ENCODE peak calls at places on chromosome 20, in five cellular contexts. One of them, this sample, is unnamed.

GRCh38 chr20:4220756-4221155 is 205.4 kb upstream of the RNF24 start:
- DNase-seq in HEK293T: no peak
- DNase-seq in GM12878: no peak
- DNase-seq in WTC11: no peak
- DNase-seq in HCT116: no peak
- DNase-seq in this sample: no peak

GRCh38 chr20:41475507-41475906 is 108.9 kb upstream of the EMILIN3 start:
- DNase-seq in HEK293T: no peak
- DNase-seq in GM12878: no peak
- DNase-seq in WTC11: no peak
- DNase-seq in HCT116: no peak
- DNase-seq in this sample: no peak

GRCh38 chr20:20161611-20162010 is 109.3 kb downstream of the CFAP61 start:
- DNase-seq in HEK293T: no peak
- DNase-seq in GM12878: no peak
- DNase-seq in WTC11: no peak
- DNase-seq in HCT116: no peak
- DNase-seq in this sample: no peak

GRCh38 chr20:8095648-8096572 is 36.2 kb upstream of the PLCB1 start:
- DNase-seq in HEK293T: no peak
- DNase-seq in GM12878: no peak
- DNase-seq in WTC11: no peak
- DNase-seq in HCT116: no peak
- DNase-seq in this sample: no peak

GRCh38 chr20:24778585-24779031 is 170.5 kb upstream of the CST7 start:
- DNase-seq in HEK293T: no peak
- DNase-seq in GM12878: no peak
- DNase-seq in WTC11: no peak
- DNase-seq in HCT116: no peak
- DNase-seq in this sample: no peak

GRCh38 chr20:45798935-45799642 is 7.3 kb downstream of the DNTTIP1 start:
- DNase-seq in HEK293T: peak; percentile 68
- DNase-seq in GM12878: no peak
- DNase-seq in WTC11: peak; percentile 75
- DNase-seq in HCT116: no peak
- DNase-seq in this sample: peak; percentile 49

GRCh38 chr20:46027245-46027853 is 1.7 kb upstream of the SLC12A5 start:
- DNase-seq in HEK293T: peak; percentile 42
- DNase-seq in GM12878: no peak
- DNase-seq in WTC11: peak; percentile 63
- DNase-seq in HCT116: no peak
- DNase-seq in this sample: peak; percentile 75

GRCh38 chr20:25081065-25081729 is 744 bp downstream of the VSX1 start:
- DNase-seq in HEK293T: no peak
- DNase-seq in GM12878: no peak
- DNase-seq in WTC11: peak; percentile 87
- DNase-seq in HCT116: no peak
- DNase-seq in this sample: peak; percentile 47

GRCh38 chr20:40941023-40941655 is 87.5 kb upstream of the TOP1 start:
- DNase-seq in HEK293T: no peak
- DNase-seq in GM12878: peak; percentile 31
- DNase-seq in WTC11: no peak
- DNase-seq in HCT116: no peak
- DNase-seq in this sample: no peak

GRCh38 chr20:22560817-22561216 is 23.6 kb downstream of the FOXA2 start:
- DNase-seq in HEK293T: no peak
- DNase-seq in GM12878: no peak
- DNase-seq in WTC11: peak; percentile 63
- DNase-seq in HCT116: no peak
- DNase-seq in this sample: no peak

GRCh38 chr20:55632592-55632991 is 372.7 kb downstream of the CBLN4 start:
- DNase-seq in HEK293T: no peak
- DNase-seq in GM12878: no peak
- DNase-seq in WTC11: no peak
- DNase-seq in HCT116: no peak
- DNase-seq in this sample: no peak

GRCh38 chr20:39638671-39639070 is 676.5 kb downstream of the DHX35 start:
- DNase-seq in HEK293T: no peak
- DNase-seq in GM12878: no peak
- DNase-seq in WTC11: no peak
- DNase-seq in HCT116: no peak
- DNase-seq in this sample: no peak

GRCh38 chr20:2948968-2949367 is 75.7 kb downstream of the PTPRA start:
- DNase-seq in HEK293T: no peak
- DNase-seq in GM12878: no peak
- DNase-seq in WTC11: no peak
- DNase-seq in HCT116: no peak
- DNase-seq in this sample: no peak

GRCh38 chr20:23255658-23256385 is 94.8 kb upstream of the NXT1 start:
- DNase-seq in HEK293T: no peak
- DNase-seq in GM12878: no peak
- DNase-seq in WTC11: no peak
- DNase-seq in HCT116: no peak
- DNase-seq in this sample: no peak

GRCh38 chr20:63745961-63746765 is 6.6 kb downstream of the SLC2A4RG start:
- DNase-seq in HEK293T: no peak
- DNase-seq in GM12878: no peak
- DNase-seq in WTC11: no peak
- DNase-seq in HCT116: no peak
- DNase-seq in this sample: no peak

GRCh38 chr20:53989401-53989800 is 81.0 kb downstream of the BCAS1 start:
- DNase-seq in HEK293T: no peak
- DNase-seq in GM12878: no peak
- DNase-seq in WTC11: no peak
- DNase-seq in HCT116: no peak
- DNase-seq in this sample: no peak

GRCh38 chr20:17558154-17558940 is 11.5 kb upstream of the DSTN start:
- DNase-seq in HEK293T: peak; percentile 22
- DNase-seq in GM12878: no peak
- DNase-seq in WTC11: no peak
- DNase-seq in HCT116: peak; percentile 88
- DNase-seq in this sample: peak; percentile 56

GRCh38 chr20:8145246-8145639 is 13.2 kb downstream of the PLCB1 start:
- DNase-seq in HEK293T: no peak
- DNase-seq in GM12878: no peak
- DNase-seq in WTC11: no peak
- DNase-seq in HCT116: no peak
- DNase-seq in this sample: no peak

GRCh38 chr20:36925234-36925633 is 26.3 kb downstream of the SAMHD1 start:
- DNase-seq in HEK293T: no peak
- DNase-seq in GM12878: no peak
- DNase-seq in WTC11: no peak
- DNase-seq in HCT116: no peak
- DNase-seq in this sample: no peak

GRCh38 chr20:57076951-57077350 is 189.5 kb downstream of the BMP7 start:
- DNase-seq in HEK293T: no peak
- DNase-seq in GM12878: no peak
- DNase-seq in WTC11: no peak
- DNase-seq in HCT116: no peak
- DNase-seq in this sample: no peak

GRCh38 chr20:11917663-11918062 is at the start of gene BTBD3:
- DNase-seq in HEK293T: no peak
- DNase-seq in GM12878: no peak
- DNase-seq in WTC11: no peak
- DNase-seq in HCT116: no peak
- DNase-seq in this sample: no peak

GRCh38 chr20:38050691-38051090 is 17.1 kb downstream of the RPRD1B start:
- DNase-seq in HEK293T: no peak
- DNase-seq in GM12878: no peak
- DNase-seq in WTC11: no peak
- DNase-seq in HCT116: no peak
- DNase-seq in this sample: no peak

GRCh38 chr20:43243672-43244269 is 54.1 kb upstream of the PTPRT start:
- DNase-seq in HEK293T: no peak
- DNase-seq in GM12878: no peak
- DNase-seq in WTC11: peak; percentile 38
- DNase-seq in HCT116: no peak
- DNase-seq in this sample: peak; percentile 3

GRCh38 chr20:53984781-53985518 is 85.4 kb downstream of the BCAS1 start:
- DNase-seq in HEK293T: no peak
- DNase-seq in GM12878: no peak
- DNase-seq in WTC11: no peak
- DNase-seq in HCT116: no peak
- DNase-seq in this sample: no peak

GRCh38 chr20:56368351-56369134 is 9.8 kb downstream of the FAM210B start:
- DNase-seq in HEK293T: no peak
- DNase-seq in GM12878: no peak
- DNase-seq in WTC11: no peak
- DNase-seq in HCT116: no peak
- DNase-seq in this sample: no peak

GRCh38 chr20:34165246-34165645 is 53.2 kb upstream of the EIF2S2 start:
- DNase-seq in HEK293T: no peak
- DNase-seq in GM12878: no peak
- DNase-seq in WTC11: no peak
- DNase-seq in HCT116: no peak
- DNase-seq in this sample: no peak

GRCh38 chr20:5041433-5041832 is 40.1 kb upstream of the SLC23A2 start:
- DNase-seq in HEK293T: no peak
- DNase-seq in GM12878: no peak
- DNase-seq in WTC11: peak; percentile 16
- DNase-seq in HCT116: no peak
- DNase-seq in this sample: no peak

GRCh38 chr20:17643531-17644188 is 38.4 kb downstream of the RRBP1 start:
- DNase-seq in HEK293T: no peak
- DNase-seq in GM12878: no peak
- DNase-seq in WTC11: no peak
- DNase-seq in HCT116: no peak
- DNase-seq in this sample: no peak

GRCh38 chr20:1313236-1313964 is 15.5 kb downstream of the SDCBP2 start:
- DNase-seq in HEK293T: peak; percentile 81
- DNase-seq in GM12878: no peak
- DNase-seq in WTC11: peak; percentile 80
- DNase-seq in HCT116: peak; percentile 49
- DNase-seq in this sample: peak; percentile 70

GRCh38 chr20:21190866-21191265 is 65.0 kb downstream of the KIZ start:
- DNase-seq in HEK293T: no peak
- DNase-seq in GM12878: no peak
- DNase-seq in WTC11: no peak
- DNase-seq in HCT116: no peak
- DNase-seq in this sample: no peak

GRCh38 chr20:25000268-25000801 is 7.8 kb upstream of the APMAP start:
- DNase-seq in HEK293T: no peak
- DNase-seq in GM12878: no peak
- DNase-seq in WTC11: no peak
- DNase-seq in HCT116: no peak
- DNase-seq in this sample: no peak

GRCh38 chr20:650954-651353 is 2.0 kb downstream of the SRXN1 start:
- DNase-seq in HEK293T: no peak
- DNase-seq in GM12878: no peak
- DNase-seq in WTC11: no peak
- DNase-seq in HCT116: no peak
- DNase-seq in this sample: no peak

DNA sequence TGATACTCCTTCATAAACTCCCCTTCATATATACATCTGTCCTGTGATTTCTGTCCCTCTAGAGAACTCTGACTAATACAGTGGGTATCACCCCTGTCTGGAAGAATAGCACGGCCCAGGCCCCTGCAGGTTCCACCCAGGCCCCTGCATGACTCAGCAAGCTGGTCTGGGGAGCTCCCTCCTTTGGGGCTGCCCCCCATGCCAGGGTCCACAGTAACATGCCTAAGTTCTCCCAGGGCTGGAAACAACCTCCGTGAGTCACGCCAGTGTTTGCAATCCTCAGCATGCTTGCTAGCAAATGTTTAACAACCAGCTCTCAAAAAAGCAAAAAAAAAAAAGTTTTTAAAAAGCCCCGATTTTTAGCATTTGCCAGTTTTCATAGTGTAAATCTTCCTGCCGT is 134.3 kb upstream of the CDH4 start:
- DNase-seq in HEK293T: no peak
- DNase-seq in GM12878: no peak
- DNase-seq in WTC11: no peak
- DNase-seq in HCT116: no peak
- DNase-seq in this sample: no peak
- TF ChIP-seq SP1 in HEK293T: no peak
- TF ChIP-seq SP1 in GM12878: no peak
- TF ChIP-seq SP1 in WTC11: no peak
- TF ChIP-seq SP1 in HCT116: no peak
- TF ChIP-seq SP1 in this sample: no peak

DNA sequence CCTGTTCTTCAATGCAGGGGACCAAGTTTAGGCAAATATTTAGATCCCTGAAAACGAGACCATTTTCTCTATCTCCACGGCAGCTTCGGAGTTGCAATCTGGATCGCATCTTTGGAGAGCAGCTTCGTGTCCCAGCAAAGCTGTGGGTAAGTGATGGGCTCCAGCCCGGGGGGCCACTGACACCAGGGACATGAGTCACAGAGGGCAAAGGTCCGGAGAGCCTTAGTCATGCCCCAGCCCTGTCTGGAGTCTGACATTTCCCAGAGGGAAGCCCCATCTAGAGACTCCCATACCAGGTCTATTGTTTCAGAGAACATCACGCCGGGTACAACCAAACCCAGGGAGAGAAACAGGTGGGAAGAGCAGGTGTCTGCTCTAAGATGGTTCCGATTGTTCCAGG is 95.9 kb downstream of the NFATC2 start:
- DNase-seq in HEK293T: peak; percentile 18
- DNase-seq in GM12878: no peak
- DNase-seq in WTC11: no peak
- DNase-seq in HCT116: peak; percentile 77
- DNase-seq in this sample: peak; percentile 55
- TF ChIP-seq SP1 in HEK293T: no peak
- TF ChIP-seq SP1 in GM12878: no peak
- TF ChIP-seq SP1 in WTC11: no peak
- TF ChIP-seq SP1 in HCT116: no peak
- TF ChIP-seq SP1 in this sample: no peak

GRCh38 chr20:62183426-62184142 is 756 bp downstream of the MTG2 start:
- DNase-seq in HEK293T: no peak
- DNase-seq in GM12878: no peak
- DNase-seq in WTC11: no peak
- DNase-seq in HCT116: no peak
- DNase-seq in this sample: no peak
- TF ChIP-seq SP1 in HEK293T: no peak
- TF ChIP-seq SP1 in GM12878: no peak
- TF ChIP-seq SP1 in WTC11: no peak
- TF ChIP-seq SP1 in HCT116: no peak
- TF ChIP-seq SP1 in this sample: no peak

GRCh38 chr20:29325304-29325640 is 1932.2 kb upstream of the DEFB115 start:
- DNase-seq in HEK293T: no peak
- DNase-seq in GM12878: no peak
- DNase-seq in WTC11: no peak
- DNase-seq in HCT116: no peak
- DNase-seq in this sample: no peak

DNA sequence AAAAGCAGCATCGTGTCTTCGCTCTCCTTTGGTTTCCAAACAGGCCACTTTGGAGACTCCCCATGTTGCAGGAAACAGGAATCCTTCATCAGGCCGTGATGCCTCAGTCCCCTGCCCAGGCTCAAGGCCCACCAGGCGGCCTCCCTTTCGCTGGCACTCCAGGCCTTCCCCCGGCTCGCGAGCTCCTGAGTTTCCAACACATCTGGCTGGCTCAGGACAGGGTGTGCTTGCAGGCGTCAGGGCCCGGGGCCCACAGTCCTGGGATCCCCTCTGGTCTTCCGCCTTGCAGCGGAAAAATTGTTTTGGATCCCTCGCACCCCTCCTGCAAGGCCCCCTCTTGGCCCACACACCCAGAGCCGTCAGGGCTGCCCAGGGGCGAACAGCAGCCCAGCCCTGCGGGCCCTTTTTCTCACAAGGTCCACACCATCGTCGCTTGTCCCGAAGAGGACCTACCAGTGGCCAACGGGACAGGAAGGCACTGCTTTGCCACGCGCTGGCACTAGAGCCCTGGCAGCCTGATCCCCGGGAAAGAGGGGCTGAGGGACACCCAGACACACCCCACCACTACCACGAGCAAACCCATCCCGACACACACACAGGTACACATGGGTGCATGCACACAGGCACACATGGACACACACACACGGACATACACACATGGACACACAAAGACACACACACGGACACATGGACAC is 1930.9 kb upstream of the DEFB115 start:
- DNase-seq in HEK293T: no peak
- DNase-seq in GM12878: no peak
- DNase-seq in WTC11: no peak
- DNase-seq in HCT116: no peak
- DNase-seq in this sample: no peak
- TF ChIP-seq SP1 in HEK293T: no peak
- TF ChIP-seq SP1 in GM12878: no peak
- TF ChIP-seq SP1 in WTC11: no peak
- TF ChIP-seq SP1 in HCT116: no peak
- TF ChIP-seq SP1 in this sample: no peak

This sample was measured in K562.